ENCODE peak calls at places on chromosome 16, in four cellular contexts. Y is neural crest cell; S is activated CD4-positive, alpha-beta T cell treated with anti-CD3 and anti-CD28 coated beads, Interleukin-2, amount 50 U/mL, for 24 hours; C is BJ. M is an unnamed sample.

GRCh38 chr16:56789360-56789759 is 59.4 kb downstream of the NUP93 start:
- DNase-seq in Y (no peak), S (no peak), C (no peak), M (no peak)

GRCh38 chr16:49912688-49913087 is 56.8 kb upstream of the ZNF423 start:
- DNase-seq in Y (no peak), S (no peak), C (no peak), M (no peak)

GRCh38 chr16:84532855-84533486 is 28.5 kb upstream of the MEAK7 start:
- DNase-seq in Y (no peak), S (no peak), C (no peak), M (no peak)

GRCh38 chr16:57536306-57537193 is at the start of gene CCDC102A:
- DNase-seq in Y (peak; percentile 57), S (peak; percentile 32), C (no peak), M (peak; percentile 57)

GRCh38 chr16:83095926-83096692 is 469.3 kb downstream of the CDH13 start:
- DNase-seq in Y (no peak), S (no peak), C (peak; percentile 4), M (no peak)

GRCh38 chr16:89633064-89633631 is 19.7 kb downstream of the DPEP1 start:
- DNase-seq in Y (no peak), S (no peak), C (peak; percentile 33), M (no peak)

GRCh38 chr16:27154573-27155521 is 48.5 kb upstream of the KDM8 start:
- DNase-seq in Y (peak; percentile 69), S (peak; percentile 64), C (no peak), M (peak; percentile 48)

GRCh38 chr16:29107299-29107698 is 122.4 kb downstream of the LAT start:
- DNase-seq in Y (no peak), S (no peak), C (no peak), M (no peak)

GRCh38 chr16:12091569-12092346 is 115.2 kb downstream of the SNX29 start:
- DNase-seq in Y (no peak), S (no peak), C (no peak), M (no peak)

GRCh38 chr16:81174644-81175324 is 63.7 kb upstream of the BCO1 start:
- DNase-seq in Y (no peak), S (no peak), C (no peak), M (no peak)

GRCh38 chr16:4496305-4496704 is 20.1 kb downstream of the HMOX2 start:
- DNase-seq in Y (no peak), S (no peak), C (peak; percentile 47), M (no peak)

GRCh38 chr16:73096510-73096909 is 48.6 kb upstream of the ZFHX3 start:
- DNase-seq in Y (no peak), S (no peak), C (no peak), M (no peak)

GRCh38 chr16:81293909-81294802 is 20.6 kb upstream of the GAN start:
- DNase-seq in Y (no peak), S (no peak), C (no peak), M (no peak)

GRCh38 chr16:56824335-56824734 is 40.7 kb upstream of the SLC12A3 start:
- DNase-seq in Y (peak; percentile 29), S (no peak), C (no peak), M (no peak)

GRCh38 chr16:22417019-22417418 is 42.6 kb upstream of the CDR2 start:
- DNase-seq in Y (no peak), S (no peak), C (no peak), M (no peak)

GRCh38 chr16:68655806-68656205 is 10.7 kb downstream of the CDH3 start:
- DNase-seq in Y (no peak), S (no peak), C (no peak), M (no peak)

GRCh38 chr16:90044111-90044551 is 24.9 kb upstream of the DBNDD1 start:
- DNase-seq in Y (no peak), S (no peak), C (no peak), M (no peak)

GRCh38 chr16:68884391-68884790 is 41.1 kb downstream of the TANGO6 start:
- DNase-seq in Y (no peak), S (no peak), C (no peak), M (no peak)

GRCh38 chr16:29876578-29877249 is 13.7 kb upstream of the CDIPT start:
- DNase-seq in Y (no peak), S (peak; percentile 9), C (no peak), M (no peak)

GRCh38 chr16:19555938-19556778 is 655 bp downstream of the VPS35L start:
- DNase-seq in Y (peak; percentile 49), S (no peak), C (no peak), M (peak; percentile 45)

GRCh38 chr16:2027024-2028010 is 615 bp downstream of the NHERF2 start:
- DNase-seq in Y (no peak), S (no peak), C (no peak), M (peak; percentile 55)

GRCh38 chr16:3188925-3189825 is 1.2 kb downstream of the OR1F1 start:
- DNase-seq in Y (peak; percentile 55), S (no peak), C (no peak), M (peak; percentile 62)

GRCh38 chr16:4663756-4664465 is 29.5 kb upstream of the NUDT16L1 start:
- DNase-seq in Y (no peak), S (no peak), C (no peak), M (no peak)

GRCh38 chr16:17414421-17414820 is 56.3 kb downstream of the XYLT1 start:
- DNase-seq in Y (no peak), S (no peak), C (no peak), M (no peak)

GRCh38 chr16:12387311-12387710 is 410.8 kb downstream of the SNX29 start:
- DNase-seq in Y (no peak), S (no peak), C (no peak), M (no peak)

GRCh38 chr16:88283596-88283995 is 99.2 kb upstream of the ZNF469 start:
- DNase-seq in Y (no peak), S (no peak), C (no peak), M (no peak)

GRCh38 chr16:49698931-49699715 is 156.8 kb downstream of the ZNF423 start:
- DNase-seq in Y (no peak), S (no peak), C (no peak), M (peak; percentile 44)

GRCh38 chr16:85553436-85554113 is 59.5 kb upstream of the GSE1 start:
- DNase-seq in Y (no peak), S (no peak), C (no peak), M (peak; percentile 75)

GRCh38 chr16:48291754-48292153 is 44.4 kb upstream of the ABCC11 start:
- DNase-seq in Y (no peak), S (no peak), C (no peak), M (no peak)

GRCh38 chr16:12157510-12158093 is 181.1 kb downstream of the SNX29 start:
- DNase-seq in Y (no peak), S (no peak), C (no peak), M (no peak)

GRCh38 chr16:28108590-28109247 is 45.2 kb upstream of the GSG1L start:
- DNase-seq in Y (no peak), S (no peak), C (no peak), M (no peak)

GRCh38 chr16:78842950-78843349 is 743.5 kb downstream of the WWOX start:
- DNase-seq in Y (no peak), S (no peak), C (no peak), M (no peak)

GRCh38 chr16:1870365-1871082 is 1.4 kb downstream of the MEIOB start:
- DNase-seq in Y (no peak), S (no peak), C (no peak), M (no peak)

GRCh38 chr16:16062023-16062932 is 112.9 kb downstream of the ABCC1 start:
- DNase-seq in Y (no peak), S (no peak), C (no peak), M (no peak)

GRCh38 chr16:84228321-84228838 is 11.4 kb downstream of the KCNG4 start:
- DNase-seq in Y (no peak), S (no peak), C (peak; percentile 59), M (no peak)

GRCh38 chr16:1183235-1183907 is 30.5 kb downstream of the CACNA1H start:
- DNase-seq in Y (peak; percentile 43), S (no peak), C (no peak), M (peak; percentile 71)